ENCODE peak calls at places on chromosome 11, in six cellular contexts. X is HCT116, R is H1, B is Panc1, T is K562, J is SK-N-SH. V is an unnamed sample.
A peak's percentile ranks its signal among the peaks of the same experiment; 100 is the strongest.

GRCh38 chr11:134502153-134502550 is 90.1 kb upstream of the B3GAT1 start:
- DNase-seq in B (no peak), T (no peak), R (no peak), J (no peak), X (no peak), V (no peak)

GRCh38 chr11:12434255-12434654 is 56.9 kb downstream of the PARVA start:
- DNase-seq in J (no peak), R (no peak), B (no peak), T (no peak), X (no peak), V (no peak)

GRCh38 chr11:28756977-28757376 is 648.8 kb downstream of the METTL15 start:
- DNase-seq in X (no peak), B (no peak), T (no peak), R (no peak), J (no peak), V (no peak)

GRCh38 chr11:45754746-45755145 is 50.2 kb upstream of the SLC35C1 start:
- DNase-seq in T (no peak), X (no peak), R (no peak), J (no peak), B (no peak), V (no peak)

GRCh38 chr11:122101625-122102291 is 14.3 kb downstream of the BLID start:
- DNase-seq in R (peak; percentile 63), T (no peak), J (peak; percentile 58), B (no peak), X (no peak), V (no peak)

GRCh38 chr11:79363261-79363660 is 77.6 kb downstream of the TENM4 start:
- DNase-seq in B (no peak), X (no peak), R (no peak), T (no peak), J (no peak), V (no peak)

GRCh38 chr11:73034330-73034729 is 107.8 kb downstream of the FCHSD2 start:
- DNase-seq in X (no peak), R (no peak), T (no peak), J (no peak), B (no peak), V (no peak)

GRCh38 chr11:124611016-124611571 is at the start of gene PANX3:
- DNase-seq in R (no peak), X (no peak), T (no peak), J (no peak), B (no peak), V (no peak)

GRCh38 chr11:71221201-71221600 is 31.2 kb downstream of the SHANK2 start:
- DNase-seq in R (no peak), J (no peak), X (no peak), T (no peak), B (no peak), V (no peak)

GRCh38 chr11:67613960-67614715 is 7.4 kb downstream of the NDUFV1 start:
- DNase-seq in R (peak; percentile 93), B (no peak), J (peak; percentile 84), X (peak; percentile 15), T (peak; percentile 75), V (peak; percentile 88)

GRCh38 chr11:68457214-68457897 is 3.2 kb upstream of the PPP6R3 start:
- DNase-seq in R (no peak), B (no peak), T (no peak), J (no peak), X (no peak), V (no peak)

GRCh38 chr11:33722579-33723234 is 13.5 kb downstream of the CD59 start:
- DNase-seq in R (no peak), X (no peak), J (no peak), B (no peak), T (peak; percentile 45), V (peak; percentile 34)

GRCh38 chr11:125886997-125887372 is 483 bp upstream of the HYLS1 start:
- DNase-seq in J (no peak), R (no peak), T (no peak), B (no peak), X (no peak), V (no peak)

GRCh38 chr11:12273618-12273995 is 103.8 kb upstream of the PARVA start:
- DNase-seq in B (no peak), J (no peak), R (no peak), T (no peak), X (no peak), V (no peak)

DNA sequence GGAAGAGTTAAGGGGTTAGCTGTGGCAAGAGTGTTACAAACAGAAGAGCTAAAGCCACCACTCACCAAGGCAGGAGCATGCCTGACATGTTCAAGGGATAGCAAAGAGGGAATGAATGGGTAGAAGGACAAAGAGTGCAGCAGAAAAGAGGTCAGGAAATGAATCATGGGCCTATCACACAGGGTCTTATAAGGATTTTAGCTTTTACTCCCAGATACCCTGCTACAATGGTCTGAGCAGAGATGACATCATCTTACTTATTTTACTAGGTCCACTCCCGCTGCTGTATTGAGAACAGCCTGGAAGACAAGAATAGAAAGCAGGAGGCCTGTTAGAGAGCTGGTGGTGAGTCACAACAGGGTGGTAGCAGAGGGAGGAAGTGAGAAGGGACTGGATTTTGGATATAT is 9.8 kb downstream of the TRAF6 start:
- DNase-seq in R (no peak), J (no peak), T (no peak), X (no peak), B (peak; percentile 27), V (no peak)
- TF ChIP-seq SIN3A in R (no peak), J (no peak), T (no peak), X (no peak), B (no peak), V (no peak)

GRCh38 chr11:269146-269890 is 8.9 kb upstream of the NLRP6 start:
- DNase-seq in X (no peak), B (peak; percentile 68), J (no peak), T (no peak), R (no peak), V (peak; percentile 99)

GRCh38 chr11:271316-271715 is 6.9 kb upstream of the NLRP6 start:
- DNase-seq in B (no peak), J (no peak), X (no peak), R (no peak), T (no peak), V (no peak)

GRCh38 chr11:266676-267439 is 11.3 kb upstream of the NLRP6 start:
- DNase-seq in X (no peak), J (no peak), R (no peak), T (peak; percentile 86), B (no peak), V (no peak)

GRCh38 chr11:270451-271208 is 7.6 kb upstream of the NLRP6 start:
- DNase-seq in T (no peak), X (no peak), R (peak; percentile 43), B (no peak), J (no peak), V (no peak)

GRCh38 chr11:267491-267994 is 10.7 kb upstream of the NLRP6 start:
- DNase-seq in B (no peak), T (peak; percentile 68), R (no peak), J (no peak), X (no peak), V (peak; percentile 35)
- TF ChIP-seq SIN3A in B (no peak), T (no peak), R (no peak), J (no peak), X (no peak), V (no peak)

GRCh38 chr11:92511522-92512203 is 287.0 kb downstream of the FAT3 start:
- DNase-seq in T (no peak), R (no peak), B (no peak), X (no peak), J (no peak), V (no peak)
- TF ChIP-seq SIN3A in T (no peak), R (no peak), B (no peak), X (no peak), J (no peak), V (no peak)

GRCh38 chr11:106474274-106474673 is 396.8 kb downstream of the AASDHPPT start:
- DNase-seq in J (no peak), T (no peak), R (no peak), B (no peak), X (no peak), V (no peak)
- TF ChIP-seq SIN3A in J (no peak), T (no peak), R (no peak), B (no peak), X (no peak), V (no peak)

GRCh38 chr11:64343740-64344133 is 3.7 kb downstream of the CCDC88B start:
- DNase-seq in J (peak; percentile 79), B (no peak), X (no peak), R (no peak), T (no peak), V (no peak)
- TF ChIP-seq SIN3A in J (no peak), B (no peak), X (no peak), R (no peak), T (no peak), V (no peak)

GRCh38 chr11:92843455-92843854 is 126.0 kb upstream of the MTNR1B start:
- DNase-seq in B (no peak), T (no peak), J (no peak), X (no peak), R (no peak), V (no peak)

GRCh38 chr11:92844197-92844596 is 125.3 kb upstream of the MTNR1B start:
- DNase-seq in J (no peak), T (no peak), B (no peak), X (no peak), R (no peak), V (no peak)

GRCh38 chr11:92846542-92847125 is 122.8 kb upstream of the MTNR1B start:
- DNase-seq in R (no peak), X (no peak), J (no peak), T (no peak), B (no peak), V (no peak)

GRCh38 chr11:92848578-92848977 is 120.9 kb upstream of the MTNR1B start:
- DNase-seq in B (no peak), R (no peak), X (no peak), T (no peak), J (no peak), V (no peak)

DNA sequence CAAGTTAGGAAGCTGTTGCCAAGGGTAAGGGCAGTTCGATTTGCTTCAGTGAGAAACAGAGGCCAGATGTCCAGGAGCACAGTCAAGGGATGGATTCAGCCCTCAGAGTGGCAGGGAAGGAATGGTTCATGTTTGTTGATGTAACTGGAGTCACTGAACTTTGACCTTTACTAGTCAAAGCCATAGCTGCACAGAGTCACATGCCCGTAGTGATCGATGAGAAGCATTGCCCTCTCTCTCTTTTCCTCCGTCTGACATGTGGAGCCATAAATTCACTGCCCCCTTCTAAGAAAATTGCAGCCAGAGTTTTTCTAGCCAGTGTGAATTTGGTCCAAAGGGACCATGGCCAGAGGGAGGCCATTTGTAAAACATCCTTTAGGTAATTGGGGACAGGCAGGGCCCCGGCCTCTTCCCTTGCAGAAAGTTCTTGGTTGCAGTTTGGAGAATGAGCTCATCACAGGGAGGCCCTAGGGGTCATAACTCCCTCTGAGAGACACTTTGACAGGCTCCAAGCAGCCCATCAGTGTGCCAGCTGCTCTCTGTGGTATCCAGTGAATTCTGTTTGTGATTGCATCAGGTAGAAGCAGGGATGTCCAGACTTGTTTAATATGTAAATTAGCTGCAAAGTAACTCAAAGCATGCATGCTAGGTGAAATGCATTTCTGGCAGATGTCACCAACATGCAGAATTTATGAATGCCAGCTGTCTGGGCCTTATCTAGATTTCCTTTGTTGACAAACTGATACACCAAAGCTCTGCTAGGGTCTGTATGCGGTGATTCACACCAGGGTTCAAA is 123.9 kb upstream of the MTNR1B start:
- DNase-seq in J (peak; percentile 45), B (no peak), T (no peak), X (no peak), R (no peak), V (no peak)
- TF ChIP-seq SIN3A in J (no peak), B (no peak), T (no peak), X (no peak), R (no peak), V (no peak)

GRCh38 chr11:93526058-93526633 is 17.0 kb downstream of the SMCO4 start:
- DNase-seq in B (no peak), T (no peak), R (no peak), J (no peak), X (no peak), V (no peak)
- TF ChIP-seq SIN3A in B (no peak), T (no peak), R (no peak), J (no peak), X (no peak), V (no peak)

GRCh38 chr11:128498846-128499245 is 88.5 kb downstream of the ETS1 start:
- DNase-seq in J (no peak), B (no peak), R (no peak), X (no peak), T (no peak), V (no peak)
- TF ChIP-seq SIN3A in J (no peak), B (no peak), R (no peak), X (no peak), T (no peak), V (no peak)

V was measured in GM12878.